ENCODE peak calls at places on chromosome 12, in six cellular contexts. D, W, P, I, J and R are unnamed samples.

GRCh38 chr12:98456583-98457573 is 58.5 kb upstream of the TMPO start:
- DNase-seq in D (peak), W (no peak), P (peak), I (no peak), J (peak), R (no peak)

GRCh38 chr12:111409403-111410228 is 3.9 kb downstream of the SH2B3 start:
- DNase-seq in D (peak), W (peak), P (no peak), I (no peak), J (peak), R (no peak)

GRCh38 chr12:80101126-80101525 is 1.8 kb downstream of the OTOGL start:
- DNase-seq in D (no peak), W (no peak), P (no peak), I (no peak), J (no peak), R (no peak)

GRCh38 chr12:101695698-101696097 is 1.7 kb upstream of the CHPT1 start:
- DNase-seq in D (no peak), W (no peak), P (no peak), I (no peak), J (no peak), R (no peak)

GRCh38 chr12:3262466-3262865 is 185.3 kb downstream of the TSPAN9 start:
- DNase-seq in D (no peak), W (no peak), P (no peak), I (no peak), J (peak), R (no peak)

GRCh38 chr12:68790081-68790951 is 17.7 kb upstream of the MDM2 start:
- DNase-seq in D (no peak), W (no peak), P (no peak), I (no peak), J (no peak), R (no peak)

GRCh38 chr12:113149361-113150150 is at the start of gene CFAP73:
- DNase-seq in D (no peak), W (peak), P (peak), I (no peak), J (peak), R (no peak)

GRCh38 chr12:3882896-3883564 is 9.8 kb upstream of the PARP11 start:
- DNase-seq in D (no peak), W (no peak), P (peak), I (no peak), J (peak), R (no peak)

GRCh38 chr12:80872053-80872452 is 65.7 kb downstream of the LIN7A start:
- DNase-seq in D (no peak), W (no peak), P (no peak), I (no peak), J (no peak), R (no peak)

GRCh38 chr12:1380171-1380974 is 214.0 kb downstream of the FBXL14 start:
- DNase-seq in D (no peak), W (no peak), P (no peak), I (no peak), J (no peak), R (no peak)

GRCh38 chr12:3161861-3162260 is 84.7 kb downstream of the TSPAN9 start:
- DNase-seq in D (no peak), W (no peak), P (no peak), I (no peak), J (no peak), R (no peak)

GRCh38 chr12:29698756-29699155 is 85.0 kb downstream of the TMTC1 start:
- DNase-seq in D (no peak), W (no peak), P (no peak), I (no peak), J (no peak), R (no peak)

GRCh38 chr12:127731657-127732056 is 535.3 kb upstream of the TMEM132C start:
- DNase-seq in D (no peak), W (no peak), P (no peak), I (no peak), J (no peak), R (no peak)

GRCh38 chr12:117367006-117367638 is 5.7 kb upstream of the NOS1 start:
- DNase-seq in D (peak), W (no peak), P (peak), I (peak), J (peak), R (peak)

GRCh38 chr12:32125455-32126084 is 18.9 kb downstream of the BICD1 start:
- DNase-seq in D (no peak), W (no peak), P (no peak), I (no peak), J (no peak), R (no peak)

GRCh38 chr12:122121341-122122192 is 43.0 kb downstream of the MLXIP start:
- DNase-seq in D (no peak), W (no peak), P (no peak), I (no peak), J (peak), R (no peak)

GRCh38 chr12:6551063-6551461 is 4.8 kb downstream of the IFFO1 start:
- DNase-seq in D (peak), W (no peak), P (no peak), I (no peak), J (peak), R (no peak)